ENCODE peak calls at places on chromosomes 1 and 21, in four cellular contexts. M, Q, U and W are unnamed samples.

GRCh38 chr1:55214903-55215193 is 316 bp downstream of the USP24 start:
- DNase-seq in M (peak), Q (no peak), U (no peak), W (no peak)

GRCh38 chr1:63817152-63817667 is 43.4 kb downstream of the ROR1 start:
- DNase-seq in M (no peak), Q (peak), U (no peak), W (no peak)

GRCh38 chr1:161180643-161181042 is 3.3 kb upstream of the B4GALT3 start:
- DNase-seq in M (no peak), Q (no peak), U (no peak), W (no peak)

GRCh38 chr1:104387716-104388508 is 638.2 kb downstream of the AMY1C start:
- DNase-seq in M (no peak), Q (no peak), U (no peak), W (no peak)

GRCh38 chr1:92577251-92577895 is 90.6 kb upstream of the GFI1 start:
- DNase-seq in M (no peak), Q (no peak), U (no peak), W (no peak)

GRCh38 chr1:22969224-22969829 is 3.3 kb downstream of the LACTBL1 start:
- DNase-seq in M (peak), Q (peak), U (no peak), W (no peak)

GRCh38 chr1:47804127-47804526 is 193.1 kb downstream of the TRABD2B start:
- DNase-seq in M (no peak), Q (peak), U (no peak), W (no peak)

GRCh38 chr1:99935534-99935933 is 34.3 kb upstream of the SLC35A3 start:
- DNase-seq in M (no peak), Q (no peak), U (no peak), W (no peak)

GRCh38 chr1:8517579-8518489 is 199.9 kb downstream of the SLC45A1 start:
- DNase-seq in M (no peak), Q (no peak), U (no peak), W (no peak)

GRCh38 chr21:43967981-43968380 is 44.1 kb upstream of the TRAPPC10 start:
- DNase-seq in M (no peak), Q (no peak), U (no peak), W (no peak)

GRCh38 chr1:162276493-162276892 is 100.2 kb downstream of the SPATA46 start:
- DNase-seq in M (no peak), Q (peak), U (no peak), W (no peak)

GRCh38 chr21:31665397-31665796 is 5.9 kb downstream of the SOD1 start:
- DNase-seq in M (no peak), Q (no peak), U (no peak), W (peak)

GRCh38 chr21:35222021-35222420 is 172.9 kb upstream of the RUNX1 start:
- DNase-seq in M (no peak), Q (no peak), U (no peak), W (no peak)

GRCh38 chr1:22257286-22258275 is 114.7 kb upstream of the WNT4 start:
- DNase-seq in M (no peak), Q (peak), U (no peak), W (peak)

GRCh38 chr1:32733573-32734321 is 31.2 kb upstream of the SYNC start:
- DNase-seq in M (no peak), Q (no peak), U (no peak), W (peak)

GRCh38 chr21:33374874-33375644 is 28.2 kb upstream of the IFNGR2 start:
- DNase-seq in M (no peak), Q (no peak), U (no peak), W (no peak)

GRCh38 chr1:198399452-198399851 is 141.0 kb downstream of the ATP6V1G3 start:
- DNase-seq in M (no peak), Q (no peak), U (no peak), W (no peak)

GRCh38 chr1:7220007-7220406 is 434.8 kb downstream of the CAMTA1 start:
- DNase-seq in M (no peak), Q (no peak), U (no peak), W (no peak)

GRCh38 chr1:87515781-87516180 is 187.1 kb downstream of the LMO4 start:
- DNase-seq in M (no peak), Q (no peak), U (no peak), W (no peak)

GRCh38 chr1:119929643-119930310 is 33.5 kb upstream of the ADAM30 start:
- DNase-seq in M (no peak), Q (no peak), U (no peak), W (no peak)

GRCh38 chr21:25970254-25970930 is 200.2 kb downstream of the APP start:
- DNase-seq in M (no peak), Q (no peak), U (no peak), W (no peak)

GRCh38 chr1:10679521-10680220 is 116.8 kb downstream of the CASZ1 start:
- DNase-seq in M (no peak), Q (peak), U (no peak), W (no peak)

GRCh38 chr1:70483342-70483741 is 72.3 kb downstream of the CTH start:
- DNase-seq in M (no peak), Q (no peak), U (no peak), W (no peak)

GRCh38 chr21:36134820-36135390 is at the start of gene CBR3:
- DNase-seq in M (peak), Q (no peak), U (peak), W (peak)

GRCh38 chr1:16904560-16905111 is 8.9 kb downstream of the RNU1-2 start:
- DNase-seq in M (peak), Q (peak), U (peak), W (peak)

GRCh38 chr21:32240708-32241433 is 38.0 kb downstream of the MIS18A start:
- DNase-seq in M (no peak), Q (no peak), U (no peak), W (no peak)

GRCh38 chr21:44199448-44199847 is 41.3 kb downstream of the ICOSLG start:
- DNase-seq in M (peak), Q (no peak), U (no peak), W (peak)

GRCh38 chr1:83559090-83559489 is 439.8 kb downstream of the TTLL7 start:
- DNase-seq in M (no peak), Q (no peak), U (no peak), W (no peak)

GRCh38 chr1:230899845-230900251 is 31.5 kb upstream of the C1orf198 start:
- DNase-seq in M (no peak), Q (no peak), U (no peak), W (no peak)

GRCh38 chr1:98704474-98704873 is 43.0 kb downstream of the SNX7 start:
- DNase-seq in M (no peak), Q (no peak), U (no peak), W (no peak)

GRCh38 chr1:87956072-87956471 is 627.4 kb downstream of the LMO4 start:
- DNase-seq in M (peak), Q (no peak), U (no peak), W (no peak)

GRCh38 chr1:201267481-201268229 is 15.7 kb upstream of the PKP1 start:
- DNase-seq in M (peak), Q (no peak), U (no peak), W (no peak)